ENCODE peak calls at places on chromosomes 3 and 15, in six cellular contexts. U, E, O, N, Z and F are unnamed samples.

GRCh38 chr3:69435274-69436262 is 49.7 kb upstream of the FRMD4B start:
- DNase-seq in U (no peak), E (peak; percentile 37), O (no peak), N (no peak), Z (no peak), F (no peak)

GRCh38 chr3:26714485-26714884 is 91.9 kb downstream of the LRRC3B start:
- DNase-seq in U (no peak), E (no peak), O (no peak), N (no peak), Z (no peak), F (no peak)

GRCh38 chr3:195770081-195770840 is 41.5 kb downstream of the MUC4 start:
- DNase-seq in U (no peak), E (no peak), O (no peak), N (no peak), Z (no peak), F (no peak)

GRCh38 chr3:54191997-54192396 is 69.6 kb downstream of the CACNA2D3 start:
- DNase-seq in U (peak; percentile 33), E (no peak), O (no peak), N (no peak), Z (no peak), F (no peak)

GRCh38 chr15:38378162-38378560 is 75.8 kb upstream of the FAM98B start:
- DNase-seq in U (no peak), E (no peak), O (peak; percentile 36), N (peak; percentile 35), Z (no peak), F (no peak)

GRCh38 chr3:14640157-14640562 is 11.4 kb upstream of the CCDC174 start:
- DNase-seq in U (no peak), E (no peak), O (no peak), N (no peak), Z (no peak), F (no peak)

GRCh38 chr3:27615555-27615954 is 106.6 kb downstream of the EOMES start:
- DNase-seq in U (peak; percentile 76), E (no peak), O (no peak), N (no peak), Z (no peak), F (no peak)

GRCh38 chr3:59290358-59290757 is 240.5 kb upstream of the CFAP20DC start:
- DNase-seq in U (no peak), E (no peak), O (no peak), N (no peak), Z (no peak), F (no peak)

GRCh38 chr3:151085889-151086483 is 522 bp downstream of the MED12L start:
- DNase-seq in U (peak; percentile 69), E (peak; percentile 46), O (no peak), N (peak; percentile 52), Z (peak; percentile 7), F (peak; percentile 64)

GRCh38 chr3:99684678-99685077 is 46.3 kb downstream of the COL8A1 start:
- DNase-seq in U (no peak), E (no peak), O (no peak), N (no peak), Z (no peak), F (no peak)

GRCh38 chr3:187737401-187738088 is 7.7 kb downstream of the BCL6 start:
- DNase-seq in U (no peak), E (no peak), O (peak; percentile 62), N (peak; percentile 74), Z (peak; percentile 65), F (peak; percentile 86)

GRCh38 chr3:117844676-117845075 is 1135.1 kb downstream of the TUSC7 start:
- DNase-seq in U (no peak), E (no peak), O (no peak), N (no peak), Z (no peak), F (no peak)

GRCh38 chr3:132418916-132419315 is 1.6 kb downstream of the DNAJC13 start:
- DNase-seq in U (no peak), E (no peak), O (no peak), N (no peak), Z (no peak), F (no peak)

GRCh38 chr15:69141286-69141701 is 19.1 kb upstream of the GLCE start:
- DNase-seq in U (no peak), E (no peak), O (no peak), N (no peak), Z (no peak), F (no peak)

GRCh38 chr3:71547254-71548198 is 36.0 kb downstream of the FOXP1 start:
- DNase-seq in U (no peak), E (no peak), O (no peak), N (no peak), Z (no peak), F (no peak)

GRCh38 chr15:77851696-77852095 is 219.0 kb upstream of the LINGO1 start:
- DNase-seq in U (peak; percentile 43), E (no peak), O (no peak), N (no peak), Z (no peak), F (peak; percentile 44)

GRCh38 chr3:133928903-133929607 is 33.4 kb upstream of the RAB6B start:
- DNase-seq in U (no peak), E (no peak), O (no peak), N (no peak), Z (no peak), F (no peak)

GRCh38 chr15:67172172-67172571 is 82.3 kb downstream of the AAGAB start:
- DNase-seq in U (no peak), E (no peak), O (no peak), N (no peak), Z (no peak), F (no peak)

GRCh38 chr3:43105224-43105596 is 669 bp downstream of the POMGNT2 start:
- DNase-seq in U (peak; percentile 25), E (no peak), O (no peak), N (no peak), Z (peak; percentile 20), F (peak; percentile 66)

GRCh38 chr15:48806151-48806550 is 4.7 kb downstream of the CEP152 start:
- DNase-seq in U (peak; percentile 42), E (no peak), O (no peak), N (no peak), Z (no peak), F (no peak)

GRCh38 chr3:56357266-56357665 is 111.0 kb downstream of the ERC2 start:
- DNase-seq in U (no peak), E (no peak), O (no peak), N (no peak), Z (no peak), F (no peak)

GRCh38 chr3:184008161-184008560 is 9.5 kb downstream of the ABCC5 start:
- DNase-seq in U (peak; percentile 35), E (no peak), O (no peak), N (no peak), Z (no peak), F (no peak)

GRCh38 chr3:153400641-153401040 is 238.6 kb downstream of the RAP2B start:
- DNase-seq in U (no peak), E (no peak), O (no peak), N (no peak), Z (no peak), F (no peak)

GRCh38 chr3:34351857-34352545 is 553.6 kb downstream of the PDCD6IP start:
- DNase-seq in U (no peak), E (no peak), O (no peak), N (no peak), Z (no peak), F (no peak)

GRCh38 chr3:47421741-47422649 is 41.2 kb downstream of the PTPN23 start:
- DNase-seq in U (no peak), E (no peak), O (no peak), N (no peak), Z (peak; percentile 11), F (no peak)